ENCODE peak calls at places on chromosomes 1 and 21, in nine cellular contexts. One of them, this sample, is unnamed.

GRCh38 chr1:107936498-107937481 is 28.2 kb downstream of the VAV3 start:
- DNase-seq in lung: peak; percentile 45
- DNase-seq in heart left ventricle: peak; percentile 41
- DNase-seq in Peyer's patch: no peak
- DNase-seq in epithelial cell of esophagus: peak; percentile 97
- DNase-seq in GM12865: peak; percentile 81
- DNase-seq in hepatocyte: peak; percentile 19
- DNase-seq in HFF-Myc: peak; percentile 96
- DNase-seq in H1: peak; percentile 64
- DNase-seq in this sample: peak; percentile 87

GRCh38 chr1:247681288-247681897 is 1.9 kb upstream of the OR13G1 start:
- DNase-seq in Peyer's patch: peak; percentile 62
- DNase-seq in heart left ventricle: no peak
- DNase-seq in HFF-Myc: peak; percentile 4
- DNase-seq in epithelial cell of esophagus: peak; percentile 53
- DNase-seq in hepatocyte: peak; percentile 69
- DNase-seq in H1: peak; percentile 3
- DNase-seq in GM12865: peak; percentile 60
- DNase-seq in lung: peak; percentile 34
- DNase-seq in this sample: peak; percentile 48

GRCh38 chr1:215890438-215890837 is 323.3 kb downstream of the KCTD3 start:
- DNase-seq in Peyer's patch: no peak
- DNase-seq in HFF-Myc: no peak
- DNase-seq in heart left ventricle: no peak
- DNase-seq in GM12865: peak; percentile 24
- DNase-seq in epithelial cell of esophagus: no peak
- DNase-seq in hepatocyte: no peak
- DNase-seq in H1: no peak
- DNase-seq in lung: no peak
- DNase-seq in this sample: no peak

GRCh38 chr21:44946254-44947041 is 6.6 kb downstream of the SLX9 start:
- DNase-seq in GM12865: no peak
- DNase-seq in H1: no peak
- DNase-seq in heart left ventricle: no peak
- DNase-seq in lung: no peak
- DNase-seq in epithelial cell of esophagus: no peak
- DNase-seq in HFF-Myc: no peak
- DNase-seq in Peyer's patch: no peak
- DNase-seq in hepatocyte: no peak
- DNase-seq in this sample: no peak

GRCh38 chr21:27104749-27105439 is 138.0 kb upstream of the ADAMTS5 start:
- DNase-seq in hepatocyte: no peak
- DNase-seq in heart left ventricle: no peak
- DNase-seq in lung: no peak
- DNase-seq in HFF-Myc: no peak
- DNase-seq in H1: no peak
- DNase-seq in Peyer's patch: no peak
- DNase-seq in epithelial cell of esophagus: peak; percentile 53
- DNase-seq in GM12865: no peak
- DNase-seq in this sample: no peak

GRCh38 chr1:215081566-215082531 is 688 bp upstream of the KCNK2 start:
- DNase-seq in hepatocyte: peak; percentile 4
- DNase-seq in lung: no peak
- DNase-seq in heart left ventricle: no peak
- DNase-seq in epithelial cell of esophagus: no peak
- DNase-seq in H1: no peak
- DNase-seq in HFF-Myc: no peak
- DNase-seq in GM12865: no peak
- DNase-seq in Peyer's patch: no peak
- DNase-seq in this sample: no peak

GRCh38 chr1:8176279-8176678 is 141.6 kb upstream of the SLC45A1 start:
- DNase-seq in GM12865: peak; percentile 32
- DNase-seq in Peyer's patch: no peak
- DNase-seq in H1: no peak
- DNase-seq in epithelial cell of esophagus: no peak
- DNase-seq in hepatocyte: no peak
- DNase-seq in lung: no peak
- DNase-seq in HFF-Myc: no peak
- DNase-seq in heart left ventricle: no peak
- DNase-seq in this sample: no peak

GRCh38 chr1:9592510-9593075 is 3.9 kb downstream of the TMEM201 start:
- DNase-seq in Peyer's patch: no peak
- DNase-seq in H1: no peak
- DNase-seq in lung: no peak
- DNase-seq in GM12865: no peak
- DNase-seq in heart left ventricle: no peak
- DNase-seq in HFF-Myc: no peak
- DNase-seq in hepatocyte: no peak
- DNase-seq in epithelial cell of esophagus: no peak
- DNase-seq in this sample: no peak

GRCh38 chr1:164868990-164869389 is 310.0 kb downstream of the PBX1 start:
- DNase-seq in hepatocyte: no peak
- DNase-seq in heart left ventricle: no peak
- DNase-seq in HFF-Myc: no peak
- DNase-seq in Peyer's patch: no peak
- DNase-seq in H1: no peak
- DNase-seq in GM12865: no peak
- DNase-seq in lung: no peak
- DNase-seq in epithelial cell of esophagus: peak; percentile 41
- DNase-seq in this sample: no peak

GRCh38 chr1:184513966-184514365 is 127.1 kb downstream of the C1orf21 start:
- DNase-seq in hepatocyte: no peak
- DNase-seq in H1: no peak
- DNase-seq in epithelial cell of esophagus: peak; percentile 64
- DNase-seq in lung: no peak
- DNase-seq in heart left ventricle: no peak
- DNase-seq in GM12865: no peak
- DNase-seq in Peyer's patch: no peak
- DNase-seq in HFF-Myc: no peak
- DNase-seq in this sample: no peak

GRCh38 chr21:41956926-41957729 is 3.3 kb upstream of the C2CD2 start:
- DNase-seq in epithelial cell of esophagus: peak; percentile 63
- DNase-seq in lung: no peak
- DNase-seq in Peyer's patch: no peak
- DNase-seq in GM12865: no peak
- DNase-seq in H1: no peak
- DNase-seq in hepatocyte: no peak
- DNase-seq in heart left ventricle: no peak
- DNase-seq in HFF-Myc: no peak
- DNase-seq in this sample: no peak

GRCh38 chr1:202165267-202165941 is 5.0 kb upstream of the PTPN7 start:
- DNase-seq in lung: no peak
- DNase-seq in heart left ventricle: no peak
- DNase-seq in HFF-Myc: no peak
- DNase-seq in epithelial cell of esophagus: no peak
- DNase-seq in GM12865: no peak
- DNase-seq in hepatocyte: no peak
- DNase-seq in Peyer's patch: no peak
- DNase-seq in H1: no peak
- DNase-seq in this sample: no peak

GRCh38 chr1:59750612-59751395 is 63.9 kb upstream of the HOOK1 start:
- DNase-seq in GM12865: no peak
- DNase-seq in lung: peak; percentile 30
- DNase-seq in hepatocyte: peak; percentile 71
- DNase-seq in heart left ventricle: no peak
- DNase-seq in Peyer's patch: peak; percentile 51
- DNase-seq in HFF-Myc: peak; percentile 73
- DNase-seq in H1: no peak
- DNase-seq in epithelial cell of esophagus: peak; percentile 94
- DNase-seq in this sample: no peak

GRCh38 chr1:209787551-209787950 is 3.2 kb upstream of the C1orf74 start:
- DNase-seq in heart left ventricle: peak; percentile 52
- DNase-seq in epithelial cell of esophagus: no peak
- DNase-seq in Peyer's patch: peak; percentile 59
- DNase-seq in H1: no peak
- DNase-seq in hepatocyte: peak; percentile 44
- DNase-seq in GM12865: no peak
- DNase-seq in lung: peak; percentile 56
- DNase-seq in HFF-Myc: no peak
- DNase-seq in this sample: no peak

GRCh38 chr21:43855955-43856354 is 9.1 kb upstream of the AGPAT3 start:
- DNase-seq in epithelial cell of esophagus: no peak
- DNase-seq in GM12865: no peak
- DNase-seq in lung: no peak
- DNase-seq in heart left ventricle: no peak
- DNase-seq in Peyer's patch: no peak
- DNase-seq in H1: no peak
- DNase-seq in HFF-Myc: no peak
- DNase-seq in hepatocyte: no peak
- DNase-seq in this sample: no peak

GRCh38 chr1:101438359-101438758 is 201.5 kb downstream of the S1PR1 start:
- DNase-seq in lung: no peak
- DNase-seq in hepatocyte: peak; percentile 11
- DNase-seq in H1: no peak
- DNase-seq in GM12865: peak; percentile 82
- DNase-seq in Peyer's patch: no peak
- DNase-seq in epithelial cell of esophagus: peak; percentile 33
- DNase-seq in heart left ventricle: no peak
- DNase-seq in HFF-Myc: no peak
- DNase-seq in this sample: no peak

GRCh38 chr1:51506537-51506936 is 12.5 kb downstream of the EPS15 start:
- DNase-seq in Peyer's patch: no peak
- DNase-seq in HFF-Myc: peak; percentile 67
- DNase-seq in epithelial cell of esophagus: peak; percentile 5
- DNase-seq in heart left ventricle: peak; percentile 17
- DNase-seq in H1: no peak
- DNase-seq in lung: no peak
- DNase-seq in GM12865: peak; percentile 85
- DNase-seq in hepatocyte: peak; percentile 66
- DNase-seq in this sample: no peak

GRCh38 chr21:25560151-25560783 is 47.0 kb downstream of the MRPL39 start:
- DNase-seq in HFF-Myc: no peak
- DNase-seq in heart left ventricle: no peak
- DNase-seq in Peyer's patch: no peak
- DNase-seq in H1: no peak
- DNase-seq in lung: no peak
- DNase-seq in GM12865: peak; percentile 46
- DNase-seq in hepatocyte: no peak
- DNase-seq in epithelial cell of esophagus: no peak
- DNase-seq in this sample: no peak

GRCh38 chr1:152878042-152878441 is at the start of gene SMCP:
- DNase-seq in hepatocyte: no peak
- DNase-seq in Peyer's patch: no peak
- DNase-seq in GM12865: peak; percentile 41
- DNase-seq in lung: no peak
- DNase-seq in epithelial cell of esophagus: no peak
- DNase-seq in HFF-Myc: no peak
- DNase-seq in heart left ventricle: no peak
- DNase-seq in H1: no peak
- DNase-seq in this sample: no peak
- TF ChIP-seq CTCF in hepatocyte: no peak
- TF ChIP-seq CTCF in Peyer's patch: no peak
- TF ChIP-seq CTCF in GM12865: peak; percentile 35
- TF ChIP-seq CTCF in lung: no peak
- TF ChIP-seq CTCF in epithelial cell of esophagus: peak; percentile 33
- TF ChIP-seq CTCF in HFF-Myc: peak; percentile 20
- TF ChIP-seq CTCF in heart left ventricle: no peak
- TF ChIP-seq CTCF in H1: peak; percentile 60
- TF ChIP-seq CTCF in this sample: peak; percentile 26

DNA sequence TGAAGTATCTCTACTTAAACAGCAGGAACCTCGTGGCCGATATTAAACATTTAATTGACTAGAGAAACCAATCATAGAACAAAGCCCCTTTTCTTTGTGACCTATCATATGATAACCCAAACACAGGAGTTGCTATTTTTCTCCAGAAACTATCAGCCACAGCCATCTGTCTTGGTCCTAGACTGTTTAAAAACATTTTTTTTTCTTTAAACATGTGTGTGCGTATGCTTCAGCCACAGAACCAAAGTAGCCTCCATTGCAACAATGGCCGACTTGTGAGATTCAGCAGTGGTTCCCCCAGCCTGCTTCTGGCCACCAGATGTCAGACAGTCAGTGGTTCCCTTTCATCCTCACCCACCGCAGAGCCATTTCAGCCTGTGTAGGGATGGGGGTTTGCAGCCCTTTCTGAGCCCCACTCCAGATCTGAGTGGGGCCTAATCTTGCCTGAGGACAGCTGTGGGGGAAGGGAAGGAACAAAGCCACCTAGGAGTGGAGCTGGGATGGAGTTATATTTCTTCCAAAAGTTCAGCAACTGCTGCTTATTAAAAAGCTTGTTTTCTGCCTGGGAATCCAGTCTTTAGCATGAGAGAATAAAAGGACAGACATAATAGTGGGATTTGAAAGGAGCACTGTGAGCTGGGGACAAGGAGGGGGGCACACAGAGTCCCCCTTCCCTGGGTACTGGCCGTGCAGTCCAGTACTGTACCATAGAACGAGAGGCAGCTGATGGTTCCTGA is 11.7 kb upstream of the IGSF3 start:
- DNase-seq in lung: no peak
- DNase-seq in H1: no peak
- DNase-seq in GM12865: peak; percentile 16
- DNase-seq in HFF-Myc: no peak
- DNase-seq in Peyer's patch: no peak
- DNase-seq in epithelial cell of esophagus: no peak
- DNase-seq in heart left ventricle: no peak
- DNase-seq in hepatocyte: no peak
- DNase-seq in this sample: no peak
- TF ChIP-seq CTCF in lung: no peak
- TF ChIP-seq CTCF in H1: no peak
- TF ChIP-seq CTCF in GM12865: no peak
- TF ChIP-seq CTCF in HFF-Myc: peak; percentile 9
- TF ChIP-seq CTCF in Peyer's patch: no peak
- TF ChIP-seq CTCF in epithelial cell of esophagus: no peak
- TF ChIP-seq CTCF in heart left ventricle: no peak
- TF ChIP-seq CTCF in hepatocyte: peak; percentile 13
- TF ChIP-seq CTCF in this sample: no peak

DNA sequence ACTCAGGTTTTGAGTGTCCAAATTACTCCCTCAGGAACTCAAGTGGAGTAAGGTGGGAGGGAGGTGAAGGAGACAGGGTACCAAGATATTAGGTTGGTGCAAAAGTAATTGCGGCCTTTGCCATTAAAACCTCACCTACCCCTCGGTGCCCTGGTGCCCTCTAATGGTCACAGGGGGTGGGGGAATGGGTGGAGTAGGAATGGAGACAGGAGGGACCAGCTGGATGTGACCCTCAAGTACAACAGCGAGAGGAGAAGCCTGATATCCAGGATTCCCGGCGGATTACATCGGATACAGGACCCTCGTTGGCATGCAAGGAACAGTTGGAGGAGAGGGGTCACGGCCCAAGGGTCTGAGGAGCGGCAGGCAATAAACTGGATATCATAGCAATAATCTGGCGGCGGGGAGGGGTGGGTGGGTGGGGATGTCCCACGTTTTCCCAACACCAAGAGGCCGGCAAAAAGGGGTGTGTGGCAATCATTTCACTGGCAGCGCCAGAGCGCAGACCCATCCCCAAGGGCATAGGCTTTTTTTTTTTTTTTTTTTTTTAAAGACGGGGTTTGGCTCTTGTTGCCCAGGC is 4.3 kb upstream of the ZBTB7B start:
- DNase-seq in lung: no peak
- DNase-seq in GM12865: no peak
- DNase-seq in epithelial cell of esophagus: no peak
- DNase-seq in HFF-Myc: no peak
- DNase-seq in heart left ventricle: no peak
- DNase-seq in hepatocyte: no peak
- DNase-seq in H1: no peak
- DNase-seq in Peyer's patch: no peak
- DNase-seq in this sample: no peak
- TF ChIP-seq CTCF in lung: no peak
- TF ChIP-seq CTCF in GM12865: peak; percentile 22
- TF ChIP-seq CTCF in epithelial cell of esophagus: no peak
- TF ChIP-seq CTCF in HFF-Myc: no peak
- TF ChIP-seq CTCF in heart left ventricle: no peak
- TF ChIP-seq CTCF in hepatocyte: no peak
- TF ChIP-seq CTCF in H1: peak; percentile 32
- TF ChIP-seq CTCF in Peyer's patch: peak; percentile 23
- TF ChIP-seq CTCF in this sample: no peak

GRCh38 chr1:80218112-80218511 is 1211.6 kb upstream of the ADGRL4 start:
- DNase-seq in HFF-Myc: peak; percentile 29
- DNase-seq in heart left ventricle: no peak
- DNase-seq in hepatocyte: peak; percentile 69
- DNase-seq in epithelial cell of esophagus: peak; percentile 82
- DNase-seq in Peyer's patch: no peak
- DNase-seq in GM12865: peak; percentile 46
- DNase-seq in H1: no peak
- DNase-seq in lung: no peak
- DNase-seq in this sample: no peak
- TF ChIP-seq CTCF in HFF-Myc: peak; percentile 55
- TF ChIP-seq CTCF in heart left ventricle: peak; percentile 25
- TF ChIP-seq CTCF in hepatocyte: peak; percentile 62
- TF ChIP-seq CTCF in epithelial cell of esophagus: peak; percentile 69
- TF ChIP-seq CTCF in Peyer's patch: peak; percentile 27
- TF ChIP-seq CTCF in GM12865: peak; percentile 51
- TF ChIP-seq CTCF in H1: peak; percentile 28
- TF ChIP-seq CTCF in lung: no peak
- TF ChIP-seq CTCF in this sample: peak; percentile 22

This sample was measured in CD14-positive monocyte.